ENCODE peak calls at places on chromosomes 7 and 10, in four cellular contexts. One of them, this sample, is unnamed.

GRCh38 chr10:57628592-57629284 is 639.0 kb downstream of the IPMK start:
- DNase-seq in keratinocyte: no peak
- DNase-seq in foreskin fibroblast: no peak
- DNase-seq in skeletal muscle cell: no peak
- DNase-seq in this sample: no peak

GRCh38 chr7:44145419-44145968 is 4.4 kb upstream of the MYL7 start:
- DNase-seq in keratinocyte: no peak
- DNase-seq in foreskin fibroblast: peak
- DNase-seq in skeletal muscle cell: no peak
- DNase-seq in this sample: no peak

GRCh38 chr10:74008212-74008731 is 10.4 kb downstream of the VCL start:
- DNase-seq in keratinocyte: no peak
- DNase-seq in foreskin fibroblast: peak
- DNase-seq in skeletal muscle cell: peak
- DNase-seq in this sample: no peak

GRCh38 chr10:48927198-48927597 is 12.4 kb downstream of the LRRC18 start:
- DNase-seq in keratinocyte: no peak
- DNase-seq in foreskin fibroblast: no peak
- DNase-seq in skeletal muscle cell: no peak
- DNase-seq in this sample: no peak

GRCh38 chr7:132251327-132251659 is 325.0 kb downstream of the PLXNA4 start:
- DNase-seq in keratinocyte: no peak
- DNase-seq in foreskin fibroblast: no peak
- DNase-seq in skeletal muscle cell: no peak
- DNase-seq in this sample: no peak

GRCh38 chr7:119090851-119091250 is 866.3 kb downstream of the ANKRD7 start:
- DNase-seq in keratinocyte: no peak
- DNase-seq in foreskin fibroblast: no peak
- DNase-seq in skeletal muscle cell: no peak
- DNase-seq in this sample: no peak

GRCh38 chr10:21617267-21617666 is 83.2 kb downstream of the MLLT10 start:
- DNase-seq in keratinocyte: no peak
- DNase-seq in foreskin fibroblast: peak
- DNase-seq in skeletal muscle cell: no peak
- DNase-seq in this sample: no peak

GRCh38 chr7:92685146-92686042 is 95.2 kb upstream of the FAM133B start:
- DNase-seq in keratinocyte: no peak
- DNase-seq in foreskin fibroblast: no peak
- DNase-seq in skeletal muscle cell: no peak
- DNase-seq in this sample: peak

GRCh38 chr10:11593612-11594011 is 17.8 kb downstream of the USP6NL start:
- DNase-seq in keratinocyte: no peak
- DNase-seq in foreskin fibroblast: no peak
- DNase-seq in skeletal muscle cell: no peak
- DNase-seq in this sample: no peak

GRCh38 chr7:94391716-94392390 is 2.8 kb upstream of the COL1A2 start:
- DNase-seq in keratinocyte: no peak
- DNase-seq in foreskin fibroblast: peak
- DNase-seq in skeletal muscle cell: peak
- DNase-seq in this sample: no peak

GRCh38 chr10:44020322-44021111 is 364.4 kb downstream of the CXCL12 start:
- DNase-seq in keratinocyte: no peak
- DNase-seq in foreskin fibroblast: no peak
- DNase-seq in skeletal muscle cell: peak
- DNase-seq in this sample: no peak

DNA sequence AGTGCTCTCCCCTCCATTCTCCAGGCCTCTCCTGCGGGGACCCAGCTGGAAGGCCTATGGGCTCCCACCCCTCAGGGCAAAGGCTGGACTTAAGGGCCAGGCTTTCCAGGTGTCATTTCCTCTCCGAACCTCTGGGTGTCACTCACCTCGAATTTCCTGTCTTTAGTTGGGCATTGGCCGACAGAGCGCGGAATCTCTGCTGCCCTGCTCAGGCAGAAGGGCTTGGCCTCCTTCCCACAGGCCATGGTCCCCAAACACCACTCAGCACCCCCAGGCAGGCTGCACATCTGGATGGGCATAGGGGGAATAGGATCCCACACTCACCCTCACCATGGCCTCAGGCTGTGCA is 212.9 kb downstream of the CCSER2 start:
- DNase-seq in keratinocyte: no peak
- DNase-seq in foreskin fibroblast: no peak
- DNase-seq in skeletal muscle cell: no peak
- DNase-seq in this sample: no peak
- H3K4me3 ChIP-seq in keratinocyte: no peak
- H3K4me3 ChIP-seq in foreskin fibroblast: no peak
- H3K4me3 ChIP-seq in skeletal muscle cell: no peak
- H3K4me3 ChIP-seq in this sample: no peak

DNA sequence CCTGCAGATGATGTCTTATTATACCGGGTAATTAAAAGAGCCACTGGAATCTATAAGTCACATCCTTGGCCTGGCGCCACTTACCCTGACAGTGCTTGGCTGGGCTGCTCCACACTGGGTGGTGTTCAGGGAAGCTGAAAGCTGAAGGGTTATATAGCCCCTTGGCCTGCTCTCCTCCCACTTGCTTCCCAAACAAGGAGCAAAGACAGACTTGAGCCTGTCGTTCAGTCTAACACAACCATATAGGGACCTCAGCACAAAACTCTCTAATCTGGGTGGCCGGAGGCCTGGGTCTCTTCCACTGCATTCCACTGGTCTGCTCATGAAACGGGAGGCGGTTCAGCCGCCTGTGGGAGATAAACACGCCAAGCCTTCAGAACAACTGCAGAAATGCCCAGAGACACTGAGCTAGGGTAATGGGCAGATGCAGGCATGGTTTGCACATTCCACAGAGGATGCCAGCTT is at the start of gene ACTA2:
- DNase-seq in keratinocyte: no peak
- DNase-seq in foreskin fibroblast: peak
- DNase-seq in skeletal muscle cell: no peak
- DNase-seq in this sample: no peak
- H3K4me3 ChIP-seq in keratinocyte: no peak
- H3K4me3 ChIP-seq in foreskin fibroblast: peak
- H3K4me3 ChIP-seq in skeletal muscle cell: peak
- H3K4me3 ChIP-seq in this sample: peak

GRCh38 chr10:84360634-84361365 is 32.4 kb downstream of the CCSER2 start:
- DNase-seq in keratinocyte: no peak
- DNase-seq in foreskin fibroblast: peak
- DNase-seq in skeletal muscle cell: no peak
- DNase-seq in this sample: no peak
- H3K4me3 ChIP-seq in keratinocyte: peak
- H3K4me3 ChIP-seq in foreskin fibroblast: peak
- H3K4me3 ChIP-seq in skeletal muscle cell: peak
- H3K4me3 ChIP-seq in this sample: no peak

GRCh38 chr10:13977861-13978843 is 352.6 kb downstream of the FRMD4A start:
- DNase-seq in keratinocyte: no peak
- DNase-seq in foreskin fibroblast: peak
- DNase-seq in skeletal muscle cell: peak
- DNase-seq in this sample: no peak
- H3K4me3 ChIP-seq in keratinocyte: no peak
- H3K4me3 ChIP-seq in foreskin fibroblast: no peak
- H3K4me3 ChIP-seq in skeletal muscle cell: no peak
- H3K4me3 ChIP-seq in this sample: no peak

GRCh38 chr7:39734605-39735004 is 111.2 kb downstream of the RALA start:
- DNase-seq in keratinocyte: no peak
- DNase-seq in foreskin fibroblast: no peak
- DNase-seq in skeletal muscle cell: no peak
- DNase-seq in this sample: no peak
- H3K4me3 ChIP-seq in keratinocyte: peak
- H3K4me3 ChIP-seq in foreskin fibroblast: peak
- H3K4me3 ChIP-seq in skeletal muscle cell: no peak
- H3K4me3 ChIP-seq in this sample: no peak

DNA sequence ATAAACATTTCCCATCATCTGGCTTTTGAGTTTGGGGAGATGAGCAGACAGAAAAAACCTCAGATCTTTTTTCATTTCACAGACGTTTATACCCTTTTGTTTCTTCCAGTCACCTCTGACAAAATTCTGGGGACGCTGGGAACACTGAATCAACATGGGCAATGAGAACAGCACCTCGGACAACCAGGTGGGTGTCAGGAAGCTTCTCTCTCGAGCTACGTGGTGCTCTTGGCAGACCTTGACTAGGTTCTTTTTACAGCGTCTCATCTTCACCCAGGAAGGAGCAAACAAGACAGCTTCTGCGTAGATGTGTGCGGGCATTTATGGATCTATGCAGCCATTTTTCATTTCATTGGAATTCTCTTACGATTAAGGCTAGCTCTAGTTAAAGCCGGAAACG is 32.9 kb downstream of the TACC2 start:
- DNase-seq in keratinocyte: no peak
- DNase-seq in foreskin fibroblast: no peak
- DNase-seq in skeletal muscle cell: no peak
- DNase-seq in this sample: no peak
- H3K4me3 ChIP-seq in keratinocyte: no peak
- H3K4me3 ChIP-seq in foreskin fibroblast: peak
- H3K4me3 ChIP-seq in skeletal muscle cell: no peak
- H3K4me3 ChIP-seq in this sample: no peak

This sample was measured in Jurkat, Clone E6-1.